ENCODE peak calls at places on chromosomes 16 and 17, in four cellular contexts. T is fibroblast of lung, P is HFFc6, Y is adrenal gland. I is an unnamed sample.

GRCh38 chr17:48352630-48353029 is 77.4 kb downstream of the SKAP1 start:
- DNase-seq in Y (no peak), P (no peak), T (no peak), I (no peak)

GRCh38 chr17:30554839-30555751 is 77.9 kb downstream of the GOSR1 start:
- DNase-seq in P (peak), Y (peak), T (no peak), I (peak)

GRCh38 chr17:76501018-76501826 is at the start of gene RHBDF2:
- DNase-seq in Y (peak), T (peak), P (peak), I (peak)

GRCh38 chr17:65754081-65754480 is 192.6 kb upstream of the AXIN2 start:
- DNase-seq in P (no peak), T (no peak), Y (no peak), I (no peak)

GRCh38 chr17:50114849-50115357 is 15.1 kb downstream of the SAMD14 start:
- DNase-seq in P (peak), Y (peak), T (peak), I (peak)

GRCh38 chr17:47763913-47764582 is 31.0 kb downstream of the TBX21 start:
- DNase-seq in T (no peak), Y (no peak), P (no peak), I (no peak)

GRCh38 chr16:67406111-67406593 is 10.1 kb downstream of the ZDHHC1 start:
- DNase-seq in P (no peak), Y (no peak), T (no peak), I (no peak)

GRCh38 chr17:14301761-14302401 is 1.0 kb downstream of the HS3ST3B1 start:
- DNase-seq in P (peak), T (peak), Y (no peak), I (peak)

GRCh38 chr17:31803494-31804213 is 55.4 kb downstream of the COPRS start:
- DNase-seq in T (no peak), Y (no peak), P (no peak), I (no peak)

GRCh38 chr16:89805136-89805905 is 11.1 kb downstream of the FANCA start:
- DNase-seq in Y (no peak), T (peak), P (peak), I (no peak)

GRCh38 chr17:1170739-1171138 is 9.0 kb downstream of the ABR start:
- DNase-seq in P (no peak), Y (no peak), T (no peak), I (no peak)

GRCh38 chr17:50430731-50431130 is 4.7 kb downstream of the ACSF2 start:
- DNase-seq in T (no peak), Y (no peak), P (no peak), I (no peak)

GRCh38 chr16:66520406-66521194 is 29.3 kb downstream of the TK2 start:
- DNase-seq in P (no peak), Y (no peak), T (no peak), I (no peak)

GRCh38 chr16:67661101-67661661 is 421 bp downstream of the PARD6A start:
- DNase-seq in T (peak), Y (no peak), P (peak), I (peak)

GRCh38 chr17:35245196-35245486 is 2.3 kb downstream of the SLFN5 start:
- DNase-seq in Y (no peak), P (peak), T (peak), I (peak)

GRCh38 chr16:58025351-58026138 is at the start of gene MMP15:
- DNase-seq in T (peak), P (no peak), Y (peak), I (peak)

GRCh38 chr16:76837872-76838271 is 353.1 kb upstream of the MON1B start:
- DNase-seq in T (no peak), P (no peak), Y (no peak), I (peak)

GRCh38 chr17:73064084-73064938 is 28.2 kb downstream of the SLC39A11 start:
- DNase-seq in Y (peak), T (peak), P (no peak), I (no peak)

GRCh38 chr16:79270011-79270410 is 330.5 kb downstream of the MAF start:
- DNase-seq in T (no peak), Y (no peak), P (no peak), I (no peak)

GRCh38 chr17:68600881-68601564 is at the start of gene FAM20A:
- DNase-seq in T (no peak), Y (no peak), P (no peak), I (no peak)

GRCh38 chr17:63634163-63634562 is 11.9 kb downstream of the MAP3K3 start:
- DNase-seq in Y (no peak), T (no peak), P (no peak), I (no peak)

GRCh38 chr16:84138824-84139627 is 6.0 kb downstream of the HSDL1 start:
- DNase-seq in P (no peak), T (peak), Y (peak), I (no peak)

GRCh38 chr17:35243459-35244204 is 760 bp downstream of the SLFN5 start:
- DNase-seq in T (peak), P (peak), Y (peak), I (peak)

GRCh38 chr17:17393976-17394375 is 82.8 kb upstream of the MED9 start:
- DNase-seq in P (no peak), Y (no peak), T (no peak), I (no peak)

GRCh38 chr16:30972872-30973271 is 12.1 kb upstream of the HSD3B7 start:
- DNase-seq in Y (no peak), P (peak), T (no peak), I (no peak)

GRCh38 chr17:79974786-79975497 is 60.7 kb downstream of the TBC1D16 start:
- DNase-seq in P (no peak), T (no peak), Y (peak), I (no peak)
- TF ChIP-seq CTCF in P (peak), T (no peak), Y (no peak), I (peak)

DNA sequence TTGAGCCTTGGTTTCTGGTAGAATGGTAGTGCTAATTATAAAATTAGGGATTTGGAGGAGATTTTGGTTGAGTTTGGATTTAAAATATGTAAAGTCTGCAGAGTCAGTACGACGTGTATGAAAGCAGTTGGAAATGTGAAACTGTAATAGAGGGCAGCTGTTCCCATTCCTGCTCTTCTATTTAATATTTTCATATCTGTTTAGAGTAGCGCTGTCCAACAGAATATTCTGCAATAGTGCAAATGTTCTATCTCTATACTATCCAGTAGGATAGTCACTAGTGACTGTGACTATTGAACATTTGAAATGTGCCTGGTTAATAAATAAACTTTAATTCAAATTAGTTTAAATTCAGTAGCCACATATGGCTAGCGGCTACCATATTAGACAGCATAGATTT is 443.4 kb upstream of the SOX9 start:
- DNase-seq in T (peak), Y (no peak), P (no peak), I (no peak)
- TF ChIP-seq CTCF in T (no peak), Y (no peak), P (no peak), I (no peak)

GRCh38 chr16:546909-547770 is 13.1 kb upstream of the PRR35 start:
- DNase-seq in P (no peak), Y (peak), T (peak), I (no peak)
- TF ChIP-seq CTCF in P (no peak), Y (peak), T (peak), I (no peak)

GRCh38 chr17:81254955-81255717 is 16.0 kb downstream of the NDUFAF8 start:
- DNase-seq in T (peak), P (peak), Y (peak), I (peak)
- TF ChIP-seq CTCF in T (peak), P (peak), Y (peak), I (peak)

DNA sequence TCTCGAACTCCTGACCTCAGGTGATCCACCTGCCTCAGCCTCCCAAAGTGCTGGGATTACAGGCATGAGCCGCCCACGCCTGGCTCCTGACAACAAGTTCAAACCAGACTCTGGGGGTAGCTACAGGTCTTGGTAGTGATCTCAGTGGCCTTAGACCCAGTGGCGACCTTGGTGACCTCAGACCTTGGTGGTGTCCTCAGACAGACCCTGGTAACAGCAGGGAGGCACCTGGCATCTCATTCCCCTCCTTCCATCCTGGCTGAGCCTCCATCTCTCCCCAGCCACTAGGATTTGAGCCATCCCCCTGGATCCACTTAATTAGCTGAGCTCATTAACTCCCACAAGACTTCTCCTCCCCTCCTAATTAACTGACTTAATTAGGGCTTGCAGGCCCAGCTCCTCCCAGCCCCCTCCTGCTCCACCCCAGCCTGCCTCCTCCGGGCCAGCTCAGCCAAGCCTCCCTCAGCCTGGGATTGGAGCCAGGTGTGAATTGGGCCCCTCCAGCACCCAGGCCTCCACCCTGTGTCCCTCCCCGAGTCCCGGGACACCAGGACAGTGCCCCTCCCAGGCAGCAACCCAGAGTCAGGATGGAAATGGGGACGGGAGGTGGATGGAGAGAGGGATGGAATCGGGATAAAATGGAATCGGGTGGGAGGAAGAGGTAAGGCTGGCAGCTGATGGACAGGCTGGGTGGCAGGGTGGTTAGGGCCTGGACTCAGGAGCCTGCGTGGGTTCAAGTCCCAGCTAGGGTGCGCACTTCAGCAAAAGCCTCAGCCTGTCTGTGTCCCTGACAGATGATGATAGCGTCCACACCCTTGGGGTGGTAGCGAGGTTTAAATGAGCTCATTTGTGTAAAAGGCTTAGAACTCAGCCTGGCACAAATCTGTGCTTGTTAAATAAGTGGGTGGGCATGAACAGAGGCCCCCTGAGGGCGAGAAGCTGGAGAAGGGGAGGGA is 11.2 kb upstream of the SBK1 start:
- DNase-seq in T (no peak), Y (no peak), P (no peak), I (no peak)
- TF ChIP-seq CTCF in T (no peak), Y (no peak), P (no peak), I (no peak)

I was measured in MCF 10A.